ENCODE peak calls at places on chromosome 17, in nine cellular contexts. C, S, K, H, L, E, U, D and B are unnamed samples.

GRCh38 chr17:78993241-78993956 is 13.7 kb upstream of the LGALS3BP start:
- DNase-seq in E (peak), L (peak), C (peak), K (no peak), H (no peak), S (peak), U (no peak), D (no peak), B (peak)

GRCh38 chr17:81576621-81577277 is 24.6 kb upstream of the FAAP100 start:
- DNase-seq in L (no peak), H (no peak), S (no peak), K (no peak), D (peak), C (peak), E (peak), U (no peak), B (peak)

GRCh38 chr17:56173958-56174357 is 20.7 kb downstream of the ANKFN1 start:
- DNase-seq in E (no peak), H (no peak), C (peak), S (no peak), D (no peak), L (no peak), U (no peak), K (no peak), B (no peak)

GRCh38 chr17:74790206-74791066 is 14.3 kb upstream of the NAT9 start:
- DNase-seq in U (no peak), D (no peak), E (no peak), C (no peak), L (no peak), H (no peak), S (no peak), K (no peak), B (no peak)

GRCh38 chr17:80261159-80261894 is 675 bp downstream of the RNF213 start:
- DNase-seq in E (peak), L (peak), H (peak), D (peak), U (peak), S (peak), C (peak), K (no peak), B (peak)

GRCh38 chr17:13544755-13545154 is 57.0 kb downstream of the HS3ST3A1 start:
- DNase-seq in H (no peak), L (no peak), E (peak), U (no peak), K (no peak), D (no peak), C (no peak), S (no peak), B (no peak)

GRCh38 chr17:57394375-57394774 is 138.1 kb downstream of the MSI2 start:
- DNase-seq in U (no peak), K (no peak), C (no peak), D (no peak), H (no peak), S (no peak), L (no peak), E (no peak), B (no peak)

GRCh38 chr17:31598921-31599571 is 207.6 kb downstream of the RAB11FIP4 start:
- DNase-seq in U (no peak), S (peak), K (no peak), C (no peak), D (no peak), L (no peak), E (no peak), H (no peak), B (no peak)

GRCh38 chr17:71975998-71976649 is 144.7 kb upstream of the SOX9 start:
- DNase-seq in U (peak), E (peak), L (no peak), H (no peak), K (no peak), D (peak), C (peak), S (peak), B (peak)

GRCh38 chr17:30908717-30909420 is 2.8 kb upstream of the TEFM start:
- DNase-seq in S (peak), E (no peak), C (no peak), K (no peak), L (no peak), H (no peak), U (no peak), D (no peak), B (no peak)

GRCh38 chr17:64449545-64449944 is 630 bp downstream of the MILR1 start:
- DNase-seq in L (no peak), H (no peak), D (no peak), U (no peak), S (no peak), K (no peak), C (peak), E (peak), B (no peak)

GRCh38 chr17:28796062-28796461 is 46.5 kb downstream of the FAM222B start:
- DNase-seq in K (no peak), D (no peak), C (no peak), U (no peak), E (no peak), S (no peak), L (no peak), H (no peak), B (no peak)

GRCh38 chr17:79457376-79457775 is 153.5 kb downstream of the RBFOX3 start:
- DNase-seq in S (no peak), U (no peak), E (no peak), D (no peak), L (no peak), K (no peak), H (no peak), C (no peak), B (no peak)

GRCh38 chr17:79393358-79394038 is 217.4 kb downstream of the RBFOX3 start:
- DNase-seq in H (peak), S (peak), E (peak), K (peak), L (peak), D (peak), C (peak), U (peak), B (peak)

GRCh38 chr17:21282231-21282630 is 2.3 kb upstream of the MAP2K3 start:
- DNase-seq in D (peak), H (no peak), S (peak), L (no peak), E (peak), U (no peak), K (no peak), C (no peak), B (peak)

GRCh38 chr17:15261063-15261817 is 3.9 kb downstream of the PMP22 start:
- DNase-seq in L (no peak), E (peak), D (peak), U (peak), H (peak), C (no peak), K (no peak), S (peak), B (peak)

GRCh38 chr17:1598399-1599095 is 30.1 kb downstream of the SLC43A2 start:
- DNase-seq in E (no peak), K (no peak), C (no peak), L (no peak), U (no peak), S (no peak), H (no peak), D (no peak), B (no peak)

GRCh38 chr17:32849879-32850278 is 27.0 kb downstream of the MYO1D start:
- DNase-seq in S (no peak), D (no peak), E (no peak), U (no peak), C (no peak), H (no peak), L (no peak), K (no peak), B (no peak)

GRCh38 chr17:34299918-34300600 is 14.5 kb downstream of the CCL11 start:
- DNase-seq in E (peak), L (no peak), C (no peak), U (no peak), S (no peak), D (peak), K (no peak), H (no peak), B (no peak)

GRCh38 chr17:1331708-1332107 is 52.2 kb downstream of the TRARG1 start:
- DNase-seq in E (no peak), S (no peak), K (no peak), D (no peak), L (no peak), H (no peak), C (no peak), U (peak), B (no peak)

GRCh38 chr17:20174588-20175265 is 165.6 kb downstream of the SPECC1 start:
- DNase-seq in C (no peak), U (no peak), S (no peak), K (no peak), H (no peak), L (no peak), D (no peak), E (peak), B (no peak)

GRCh38 chr17:81420769-81421462 is 25.7 kb downstream of the BAHCC1 start:
- DNase-seq in E (no peak), D (no peak), S (no peak), U (peak), C (no peak), K (no peak), L (no peak), H (no peak), B (no peak)

GRCh38 chr17:39579318-39580081 is 28.2 kb downstream of the NEUROD2 start:
- DNase-seq in L (no peak), H (no peak), C (no peak), U (no peak), E (no peak), D (no peak), S (no peak), K (no peak), B (no peak)

GRCh38 chr17:68580236-68580903 is 20.8 kb downstream of the FAM20A start:
- DNase-seq in E (peak), D (no peak), S (no peak), C (no peak), L (no peak), K (no peak), U (peak), H (no peak), B (no peak)

GRCh38 chr17:743139-743538 is 8.9 kb downstream of the GEMIN4 start:
- DNase-seq in C (no peak), K (no peak), L (no peak), S (no peak), E (no peak), D (no peak), U (no peak), H (no peak), B (no peak)

GRCh38 chr17:4643676-4644075 is 2.2 kb upstream of the ALOX15 start:
- DNase-seq in D (no peak), S (no peak), E (no peak), H (no peak), C (no peak), L (no peak), U (no peak), K (no peak), B (peak)

GRCh38 chr17:80720624-80721577 is 176.3 kb downstream of the RPTOR start:
- DNase-seq in S (no peak), D (peak), E (peak), U (no peak), C (peak), H (no peak), K (no peak), L (no peak), B (no peak)